ENCODE peak calls at places on chromosomes 11 and 22, in four cellular contexts. N is M059J, I is iris pigment epithelial cell, R is HuH-7. Y is an unnamed sample.

GRCh38 chr11:129766858-129767604 is 48.6 kb upstream of the TMEM45B start:
- DNase-seq in N (peak), I (peak), R (peak), Y (no peak)

GRCh38 chr22:34111210-34111824 is 191.0 kb upstream of the LARGE1 start:
- DNase-seq in N (no peak), I (peak), R (peak), Y (peak)

GRCh38 chr11:72869845-72870244 is 55.6 kb downstream of the ATG16L2 start:
- DNase-seq in N (no peak), I (no peak), R (no peak), Y (no peak)

GRCh38 chr22:24482586-24482985 is 12.5 kb upstream of the UPB1 start:
- DNase-seq in N (peak), I (peak), R (no peak), Y (no peak)

GRCh38 chr11:8584511-8584910 is 9.5 kb downstream of the STK33 start:
- DNase-seq in N (no peak), I (no peak), R (no peak), Y (no peak)

GRCh38 chr22:37818397-37819099 is 4.6 kb upstream of the GALR3 start:
- DNase-seq in N (peak), I (peak), R (peak), Y (no peak)

GRCh38 chr11:100936781-100937180 is 192.8 kb downstream of the PGR start:
- DNase-seq in N (no peak), I (no peak), R (no peak), Y (no peak)

GRCh38 chr11:55624531-55624930 is 10.4 kb upstream of the OR4P4 start:
- DNase-seq in N (no peak), I (no peak), R (no peak), Y (no peak)

GRCh38 chr11:13214276-13214865 is 63.2 kb upstream of the BMAL1 start:
- DNase-seq in N (no peak), I (no peak), R (no peak), Y (no peak)

GRCh38 chr22:35312198-35313059 is 12.7 kb downstream of the TOM1 start:
- DNase-seq in N (peak), I (peak), R (no peak), Y (no peak)

GRCh38 chr11:95788921-95789505 is 569 bp downstream of the FAM76B start:
- DNase-seq in N (peak), I (peak), R (peak), Y (no peak)

GRCh38 chr11:66443602-66444001 is 5.0 kb upstream of the MRPL11 start:
- DNase-seq in N (peak), I (peak), R (no peak), Y (no peak)

GRCh38 chr11:111644922-111645321 is 42.7 kb downstream of the SIK2 start:
- DNase-seq in N (no peak), I (no peak), R (no peak), Y (no peak)

GRCh38 chr11:134158023-134158422 is 65.7 kb downstream of the NCAPD3 start:
- DNase-seq in N (no peak), I (no peak), R (no peak), Y (no peak)

GRCh38 chr22:31917227-31917921 is 27.0 kb upstream of the YWHAH start:
- DNase-seq in N (no peak), I (no peak), R (no peak), Y (peak)

GRCh38 chr11:64531422-64531821 is 59.6 kb upstream of the SLC22A12 start:
- DNase-seq in N (no peak), I (no peak), R (no peak), Y (no peak)

GRCh38 chr11:111402411-111402810 is 23.3 kb upstream of the POU2AF1 start:
- DNase-seq in N (no peak), I (no peak), R (no peak), Y (no peak)

GRCh38 chr22:42686756-42687491 is 33.7 kb downstream of the A4GALT start:
- DNase-seq in N (no peak), I (no peak), R (no peak), Y (no peak)

GRCh38 chr22:47030143-47030641 is 267.7 kb downstream of the TBC1D22A start:
- DNase-seq in N (no peak), I (no peak), R (no peak), Y (no peak)

GRCh38 chr11:92605667-92606066 is 363.8 kb upstream of the MTNR1B start:
- DNase-seq in N (no peak), I (no peak), R (no peak), Y (no peak)

GRCh38 chr11:103609117-103610066 is 427.0 kb upstream of the DDI1 start:
- DNase-seq in N (peak), I (peak), R (no peak), Y (no peak)

GRCh38 chr11:45371251-45371749 is 85.2 kb upstream of the SYT13 start:
- DNase-seq in N (peak), I (peak), R (peak), Y (peak)

Y was measured in substantia nigra.